ENCODE peak calls at places on chromosomes 16 and 17, in four cellular contexts. D is GM12878, P is K562, H is HepG2. J is an unnamed sample.

GRCh38 chr17:39679521-39680192 is 8.2 kb downstream of the PGAP3 start:
- DNase-seq in D (no peak), P (no peak), H (no peak), J (no peak)

GRCh38 chr16:26050489-26050888 is 358.7 kb downstream of the HS3ST4 start:
- DNase-seq in D (no peak), P (no peak), H (no peak), J (no peak)

GRCh38 chr16:30602595-30603277 is 7.5 kb downstream of the ZNF689 start:
- DNase-seq in D (no peak), P (no peak), H (no peak), J (no peak)

GRCh38 chr17:78715000-78715771 is 66.9 kb downstream of the CYTH1 start:
- DNase-seq in D (no peak), P (no peak), H (no peak), J (no peak)

GRCh38 chr16:77637939-77638338 is 84.4 kb upstream of the NUDT7 start:
- DNase-seq in D (no peak), P (no peak), H (no peak), J (no peak)

GRCh38 chr16:617855-618254 is 12.9 kb upstream of the WFIKKN1 start:
- DNase-seq in D (no peak), P (no peak), H (no peak), J (no peak)

GRCh38 chr16:52953215-52953614 is 99.5 kb downstream of the CHD9NB start:
- DNase-seq in D (no peak), P (no peak), H (no peak), J (no peak)

GRCh38 chr16:11614587-11615175 is 28.0 kb upstream of the LITAF start:
- DNase-seq in D (no peak), P (no peak), H (no peak), J (no peak)

GRCh38 chr17:72266099-72266852 is 145.5 kb downstream of the SOX9 start:
- DNase-seq in D (no peak), P (no peak), H (no peak), J (no peak)

GRCh38 chr16:85616608-85617311 is 3.6 kb downstream of the GSE1 start:
- DNase-seq in D (peak; percentile 51), P (no peak), H (no peak), J (no peak)

GRCh38 chr17:75261336-75262111 is at the start of the genes GGA3 and MRPS7:
- DNase-seq in D (peak; percentile 75), P (peak; percentile 92), H (peak; percentile 92), J (peak; percentile 98)

GRCh38 chr16:71303938-71304337 is 14.7 kb upstream of the CMTR2 start:
- DNase-seq in D (no peak), P (no peak), H (no peak), J (no peak)

GRCh38 chr16:66972983-66973382 is 11.9 kb downstream of the CES3 start:
- DNase-seq in D (no peak), P (no peak), H (no peak), J (no peak)

GRCh38 chr16:86356804-86357203 is 153.5 kb upstream of the FOXF1 start:
- DNase-seq in D (no peak), P (no peak), H (no peak), J (no peak)

DNA sequence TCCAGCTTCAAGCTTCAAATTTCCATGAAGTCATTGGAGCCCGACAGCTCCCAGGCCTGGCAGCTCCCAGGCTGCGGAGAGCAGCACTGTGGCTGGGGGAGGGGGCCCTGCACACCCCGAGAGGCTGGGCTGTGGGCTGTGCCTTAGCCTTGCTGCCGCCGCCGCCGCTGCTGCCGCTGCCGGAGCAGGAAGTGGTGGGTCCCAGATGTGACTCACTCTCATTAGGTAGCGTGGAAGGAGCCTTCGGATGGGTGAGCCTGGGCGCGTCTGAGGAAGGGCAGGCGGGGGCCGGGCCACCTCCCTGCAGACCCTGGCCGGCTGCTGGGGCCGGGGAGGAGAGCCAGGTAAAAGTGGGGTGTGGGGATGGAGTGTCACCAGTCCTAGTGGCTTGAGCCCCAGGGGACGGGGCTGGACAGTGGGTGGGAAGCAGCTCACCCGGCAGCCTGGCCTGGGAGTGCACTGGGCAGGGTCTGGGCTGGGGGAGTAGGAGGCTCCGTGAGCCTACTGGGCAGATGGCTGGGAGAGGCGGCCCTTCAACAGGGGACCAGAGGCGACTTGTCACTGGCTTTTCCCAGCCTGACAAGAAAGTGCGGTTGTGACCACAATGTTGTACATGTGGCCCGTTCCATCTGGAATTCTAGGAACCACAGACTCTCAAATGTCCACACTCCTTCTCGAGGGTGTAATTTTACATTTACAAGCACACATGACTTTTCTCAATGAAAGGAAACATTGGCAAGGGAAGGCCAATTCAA is at the start of gene ADCY7:
- DNase-seq in D (no peak), P (peak; percentile 72), H (no peak), J (peak; percentile 57)
- TF ChIP-seq POLR2AphosphoS5 in D (peak; percentile 68), P (peak; percentile 61), H (no peak), J (no peak)

GRCh38 chr17:31373150-31374082 is 18.1 kb upstream of the RAB11FIP4 start:
- DNase-seq in D (peak; percentile 31), P (peak; percentile 49), H (peak; percentile 42), J (peak; percentile 74)

GRCh38 chr17:31374083-31374447 is 17.4 kb upstream of the RAB11FIP4 start:
- DNase-seq in D (no peak), P (no peak), H (no peak), J (no peak)

GRCh38 chr17:31369266-31369665 is 22.2 kb upstream of the RAB11FIP4 start:
- DNase-seq in D (no peak), P (no peak), H (no peak), J (no peak)

GRCh38 chr17:31374503-31374902 is 17.0 kb upstream of the RAB11FIP4 start:
- DNase-seq in D (no peak), P (no peak), H (no peak), J (no peak)

GRCh38 chr17:31371511-31372097 is 19.9 kb upstream of the RAB11FIP4 start:
- DNase-seq in D (no peak), P (peak; percentile 26), H (no peak), J (no peak)
- TF ChIP-seq JUNB in D (no peak), P (no peak), H (no peak), J (no peak)

GRCh38 chr17:20267459-20267842 is 199.9 kb downstream of the LGALS9B start:
- DNase-seq in D (peak; percentile 4), P (no peak), H (no peak), J (no peak)
- TF ChIP-seq POLR2AphosphoS5 in D (no peak), P (no peak), H (no peak), J (no peak)

GRCh38 chr17:48852251-48852650 is 21.4 kb downstream of the CALCOCO2 start:
- DNase-seq in D (no peak), P (no peak), H (no peak), J (no peak)
- TF ChIP-seq JUNB in D (no peak), P (no peak), H (no peak), J (no peak)

GRCh38 chr17:1512351-1512750 is 4.1 kb downstream of the INPP5K start:
- DNase-seq in D (no peak), P (no peak), H (no peak), J (no peak)

GRCh38 chr17:1518410-1518809 is 2.0 kb upstream of the INPP5K start:
- DNase-seq in D (no peak), P (no peak), H (no peak), J (no peak)

GRCh38 chr17:1515640-1516402 is 591 bp downstream of the INPP5K start:
- DNase-seq in D (peak; percentile 70), P (no peak), H (peak; percentile 71), J (peak; percentile 95)

GRCh38 chr17:1519678-1520077 is 3.3 kb upstream of the INPP5K start:
- DNase-seq in D (no peak), P (no peak), H (no peak), J (no peak)

GRCh38 chr17:1516403-1517161 is at the start of gene INPP5K:
- DNase-seq in D (peak; percentile 94), P (peak; percentile 92), H (peak; percentile 93), J (peak; percentile 95)
- TF ChIP-seq POLR2AphosphoS5 in D (peak; percentile 87), P (peak; percentile 64), H (peak; percentile 87), J (peak; percentile 94)

GRCh38 chr17:1742371-1743093 is at the start of gene SERPINF2:
- DNase-seq in D (no peak), P (no peak), H (peak; percentile 93), J (no peak)

GRCh38 chr17:1743094-1743452 is 402 bp downstream of the SERPINF2 start:
- DNase-seq in D (no peak), P (no peak), H (no peak), J (no peak)

GRCh38 chr17:1746975-1747543 is 4.4 kb downstream of the SERPINF2 start:
- DNase-seq in D (no peak), P (no peak), H (no peak), J (peak; percentile 64)

GRCh38 chr17:1745513-1746020 is 2.9 kb downstream of the SERPINF2 start:
- DNase-seq in D (no peak), P (no peak), H (no peak), J (no peak)

GRCh38 chr17:1744551-1745512 is 2.2 kb downstream of the SERPINF2 start:
- DNase-seq in D (no peak), P (no peak), H (no peak), J (no peak)
- TF ChIP-seq JUNB in D (no peak), P (no peak), H (no peak), J (no peak)

GRCh38 chr17:76736349-76737081 is 616 bp downstream of the SRSF2 start:
- DNase-seq in D (no peak), P (peak; percentile 75), H (peak; percentile 46), J (peak; percentile 63)
- TF ChIP-seq POLR2AphosphoS5 in D (peak; percentile 19), P (no peak), H (peak; percentile 36), J (no peak)

J was measured in GM23338.